ENCODE peak calls at places on chromosomes 2 and 18, in five cellular contexts. E is astrocyte, Q is AG04450, R is Calu3, Y is right atrium auricular region. V is an unnamed sample.

GRCh38 chr2:241036397-241036963 is 38.1 kb downstream of the SNED1 start:
- DNase-seq in Q (no peak), Y (no peak), R (peak; percentile 53), E (no peak), V (peak; percentile 15)

GRCh38 chr2:199985625-199986207 is 30.3 kb downstream of the MAIP1 start:
- DNase-seq in Q (peak; percentile 34), R (peak; percentile 81), E (peak; percentile 42), Y (no peak), V (peak; percentile 85)

GRCh38 chr2:100178864-100179263 is 36.5 kb upstream of the AFF3 start:
- DNase-seq in Y (no peak), E (no peak), Q (no peak), R (no peak), V (no peak)

GRCh38 chr2:178306351-178307073 is 112.2 kb downstream of the OSBPL6 start:
- DNase-seq in R (peak; percentile 67), E (no peak), Q (no peak), Y (no peak), V (peak; percentile 41)

GRCh38 chr2:20452551-20452950 is 5.7 kb downstream of the RHOB start:
- DNase-seq in E (peak; percentile 44), Q (no peak), R (no peak), Y (peak; percentile 72), V (peak; percentile 65)

GRCh38 chr2:178008636-178009289 is 63.8 kb downstream of the PDE11A start:
- DNase-seq in Q (no peak), R (no peak), Y (no peak), E (peak; percentile 76), V (peak; percentile 30)

GRCh38 chr2:118089015-118089800 is 937 bp downstream of the INSIG2 start:
- DNase-seq in R (peak; percentile 27), Q (no peak), Y (no peak), E (peak; percentile 54), V (peak; percentile 66)

GRCh38 chr2:68458962-68459361 is 8.1 kb downstream of the FBXO48 start:
- DNase-seq in Q (peak; percentile 27), E (peak; percentile 66), Y (no peak), R (no peak), V (peak; percentile 53)

GRCh38 chr2:86623549-86624547 is at the start of gene RNF103:
- DNase-seq in Y (peak; percentile 96), E (peak; percentile 75), R (peak; percentile 98), Q (peak; percentile 58), V (peak; percentile 82)

GRCh38 chr18:2316686-2317308 is 254.5 kb downstream of the METTL4 start:
- DNase-seq in E (no peak), Y (no peak), Q (no peak), R (peak; percentile 19), V (no peak)

GRCh38 chr18:13446581-13447470 is 228.3 kb downstream of the LDLRAD4 start:
- DNase-seq in Q (no peak), Y (no peak), R (no peak), E (no peak), V (no peak)

GRCh38 chr2:182761903-182762302 is 45.8 kb downstream of the DNAJC10 start:
- DNase-seq in Y (no peak), E (peak; percentile 43), R (no peak), Q (no peak), V (peak; percentile 75)
- TF ChIP-seq CTCF in Y (peak; percentile 41), E (no peak), R (no peak), Q (no peak), V (peak; percentile 21)

GRCh38 chr18:68843467-68844089 is 45.7 kb downstream of the CCDC102B start:
- DNase-seq in Y (no peak), E (no peak), Q (no peak), R (no peak), V (peak; percentile 23)
- TF ChIP-seq CTCF in Y (peak; percentile 18), E (no peak), Q (peak; percentile 44), R (peak; percentile 21), V (peak; percentile 35)

DNA sequence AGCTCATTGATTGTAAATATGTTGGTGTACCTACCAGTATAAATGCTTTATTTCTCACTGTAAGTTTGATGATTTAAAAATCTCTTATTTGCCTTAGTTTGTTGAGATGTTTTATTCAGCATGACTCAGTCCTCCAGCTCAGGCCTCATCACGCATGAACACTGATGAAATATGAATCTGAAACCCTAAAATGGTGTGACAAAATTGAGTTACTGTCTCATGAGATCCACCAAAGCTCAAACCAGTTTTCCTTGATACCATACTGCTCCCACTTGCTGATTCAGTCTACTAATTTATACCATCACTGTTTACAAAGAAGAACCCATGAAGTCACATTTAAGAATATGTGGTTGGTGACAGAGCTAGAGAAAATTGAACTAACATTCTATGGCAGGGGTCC is 524.9 kb downstream of the LRRTM4 start:
- DNase-seq in R (no peak), Q (no peak), E (no peak), Y (no peak), V (no peak)
- TF ChIP-seq CTCF in R (no peak), Q (no peak), E (no peak), Y (no peak), V (no peak)

GRCh38 chr18:76951600-76952247 is 129.4 kb downstream of the ZNF236 start:
- DNase-seq in Q (no peak), Y (no peak), E (no peak), R (no peak), V (no peak)

GRCh38 chr18:76943542-76944339 is 121.4 kb downstream of the ZNF236 start:
- DNase-seq in Y (no peak), R (no peak), E (no peak), Q (peak; percentile 60), V (peak; percentile 83)

GRCh38 chr18:76953186-76953982 is 131.0 kb downstream of the ZNF236 start:
- DNase-seq in Y (peak; percentile 81), R (peak; percentile 71), E (peak; percentile 19), Q (no peak), V (no peak)

GRCh38 chr18:76952747-76953146 is 130.4 kb downstream of the ZNF236 start:
- DNase-seq in Y (no peak), R (no peak), Q (no peak), E (no peak), V (no peak)

GRCh38 chr18:76948345-76948744 is 126.0 kb downstream of the ZNF236 start:
- DNase-seq in R (no peak), Q (no peak), E (no peak), Y (no peak), V (no peak)
- TF ChIP-seq CTCF in R (no peak), Q (no peak), E (no peak), Y (no peak), V (no peak)

V was measured in fibroblast of mammary gland.